ENCODE peak calls at places on chromosomes 12 and 14, in four cellular contexts. E is SK-N-SH, W is GM12878, N is K562. S is an unnamed sample.

GRCh38 chr12:121796855-121797751 is 3.6 kb upstream of the RHOF start:
- DNase-seq in E (peak; percentile 82), N (peak; percentile 98), W (no peak), S (peak; percentile 79)

GRCh38 chr12:81329088-81329487 is 251.2 kb downstream of the ACSS3 start:
- DNase-seq in E (no peak), N (no peak), W (no peak), S (peak; percentile 15)

GRCh38 chr12:130633771-130634170 is 82.3 kb downstream of the RIMBP2 start:
- DNase-seq in E (peak; percentile 81), N (no peak), W (no peak), S (peak; percentile 61)

GRCh38 chr12:105330938-105331804 is 680 bp downstream of the C12orf75 start:
- DNase-seq in W (no peak), N (no peak), E (no peak), S (no peak)

GRCh38 chr12:92736605-92737004 is 33.8 kb downstream of the PLEKHG7 start:
- DNase-seq in N (no peak), W (no peak), E (no peak), S (no peak)

GRCh38 chr14:29039171-29039570 is 272.6 kb downstream of the FOXG1 start:
- DNase-seq in E (no peak), N (no peak), W (no peak), S (no peak)

GRCh38 chr14:95043314-95043713 is 114.0 kb downstream of the DICER1 start:
- DNase-seq in W (no peak), N (no peak), E (no peak), S (peak; percentile 16)

GRCh38 chr14:68727315-68728078 is 65.4 kb downstream of the ZFP36L1 start:
- DNase-seq in W (no peak), N (peak; percentile 80), E (no peak), S (no peak)

GRCh38 chr12:115895247-115895646 is 382.2 kb downstream of the MED13L start:
- DNase-seq in N (peak; percentile 12), E (no peak), W (no peak), S (no peak)

GRCh38 chr14:23433457-23433856 is 2.0 kb downstream of the MYH7 start:
- DNase-seq in E (no peak), N (no peak), W (no peak), S (no peak)

GRCh38 chr12:56695327-56696101 is 7.4 kb upstream of the PTGES3 start:
- DNase-seq in W (no peak), E (no peak), N (peak; percentile 63), S (no peak)

GRCh38 chr14:69288001-69288771 is 28.2 kb downstream of the GALNT16 start:
- DNase-seq in N (peak; percentile 23), E (peak; percentile 50), W (no peak), S (no peak)

GRCh38 chr14:69002069-69002468 is 23.0 kb upstream of the ACTN1 start:
- DNase-seq in E (no peak), W (no peak), N (peak; percentile 51), S (no peak)

GRCh38 chr14:103123128-103123633 is at the start of gene TNFAIP2:
- DNase-seq in N (peak; percentile 57), E (no peak), W (no peak), S (no peak)

GRCh38 chr12:19055589-19055988 is 73.9 kb upstream of the PLEKHA5 start:
- DNase-seq in W (no peak), N (no peak), E (no peak), S (no peak)

GRCh38 chr14:102916347-102917055 is 6.0 kb upstream of the AMN start:
- DNase-seq in E (no peak), N (no peak), W (no peak), S (no peak)

GRCh38 chr12:1576410-1577240 is 17.8 kb downstream of the FBXL14 start:
- DNase-seq in E (peak; percentile 37), N (peak; percentile 80), W (no peak), S (no peak)

GRCh38 chr12:70711831-70712230 is 74.6 kb upstream of the PTPRB start:
- DNase-seq in N (no peak), E (no peak), W (no peak), S (no peak)

GRCh38 chr12:8692573-8692972 is 5.2 kb upstream of the RIMKLB start:
- DNase-seq in W (no peak), E (peak; percentile 56), N (peak; percentile 51), S (peak; percentile 46)

GRCh38 chr12:113373966-113374365 is 15.6 kb downstream of the PLBD2 start:
- DNase-seq in W (no peak), N (no peak), E (no peak), S (no peak)

GRCh38 chr12:114355389-114356088 is 50.4 kb downstream of the TBX5 start:
- DNase-seq in E (peak; percentile 19), N (no peak), W (no peak), S (peak; percentile 87)

GRCh38 chr12:62749586-62749985 is 185.4 kb downstream of the PPM1H start:
- DNase-seq in N (no peak), E (no peak), W (no peak), S (no peak)

GRCh38 chr12:1935242-1935641 is 16.8 kb upstream of the CACNA2D4 start:
- DNase-seq in N (no peak), E (peak; percentile 7), W (no peak), S (peak; percentile 33)

GRCh38 chr14:68306265-68306933 is 486.5 kb downstream of the ZFP36L1 start:
- DNase-seq in E (no peak), W (peak; percentile 96), N (no peak), S (no peak)

GRCh38 chr12:40300490-40300889 is 75.7 kb downstream of the LRRK2 start:
- DNase-seq in E (no peak), N (no peak), W (no peak), S (no peak)

GRCh38 chr12:101459642-101460346 is 15.3 kb upstream of the SPIC start:
- DNase-seq in N (peak; percentile 12), E (no peak), W (no peak), S (no peak)

GRCh38 chr14:35416108-35416750 is 11.7 kb upstream of the NFKBIA start:
- DNase-seq in N (no peak), W (peak; percentile 75), E (no peak), S (no peak)

GRCh38 chr14:25006961-25007795 is 42.8 kb downstream of the STXBP6 start:
- DNase-seq in N (peak; percentile 18), E (no peak), W (no peak), S (no peak)

GRCh38 chr12:28939427-28939826 is 209.7 kb upstream of the FAR2 start:
- DNase-seq in W (no peak), E (no peak), N (no peak), S (no peak)

GRCh38 chr12:26833692-26834168 is 736 bp upstream of the ITPR2 start:
- DNase-seq in W (no peak), E (peak; percentile 50), N (peak; percentile 28), S (peak; percentile 61)

GRCh38 chr12:47576256-47576655 is 129.6 kb downstream of the RPAP3 start:
- DNase-seq in N (no peak), W (no peak), E (no peak), S (no peak)

GRCh38 chr12:111034911-111035577 is 114.7 kb upstream of the MYL2 start:
- DNase-seq in E (peak; percentile 68), N (no peak), W (no peak), S (peak; percentile 76)

DNA sequence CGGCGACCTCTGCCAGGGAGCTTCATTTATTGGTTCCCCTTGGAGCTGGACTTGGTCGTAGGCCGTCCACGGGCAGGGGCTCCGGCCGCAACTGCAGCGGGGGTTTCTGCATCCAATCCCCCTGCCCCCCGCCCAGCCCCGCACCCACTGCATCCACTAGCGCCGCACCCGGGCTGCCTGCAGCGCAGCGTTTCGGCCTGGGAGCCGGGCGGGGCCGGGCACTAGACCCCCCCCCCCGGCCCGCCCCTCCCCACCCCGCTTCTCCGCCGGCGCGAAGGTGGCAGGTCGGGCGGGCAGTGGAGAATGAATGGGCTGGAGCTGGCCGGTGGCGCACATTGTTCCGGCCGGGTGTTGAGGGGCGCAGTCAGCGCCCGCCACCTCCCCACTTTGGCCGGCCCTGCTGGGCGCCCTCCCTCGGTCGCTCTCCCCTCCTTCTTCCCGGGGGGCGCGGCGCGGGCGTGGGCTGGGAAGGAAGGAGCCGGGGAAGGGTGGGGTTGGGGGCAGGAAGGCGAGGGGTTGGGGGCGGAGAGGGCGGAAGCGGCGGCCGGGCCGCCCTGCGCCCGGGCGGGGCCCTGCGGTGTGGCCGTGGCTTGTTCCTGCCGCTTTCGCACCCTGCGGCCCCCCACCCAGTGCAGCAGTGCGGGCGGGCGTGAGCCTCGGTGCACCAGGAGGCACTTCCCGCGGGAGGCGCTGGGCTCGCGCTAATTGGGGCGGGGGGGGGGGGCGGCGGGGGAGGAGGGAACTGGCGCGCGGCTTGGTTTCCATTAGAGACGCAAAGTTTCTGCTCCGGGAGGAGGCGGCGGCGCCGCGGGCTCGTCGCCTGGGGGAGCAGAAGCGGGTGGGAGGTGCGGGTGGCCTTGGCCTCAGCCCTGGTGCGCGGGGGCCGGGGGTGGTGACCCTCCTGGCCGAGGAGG is 829 bp downstream of the CALM1 start:
- DNase-seq in W (no peak), N (peak; percentile 63), E (peak; percentile 86), S (peak; percentile 65)
- H3K4me2 ChIP-seq in W (peak overlapping the region; percentile 86), N (peak overlapping the region; percentile 90), E (peak overlapping the region; percentile 98), S (peak overlapping the region; percentile 100)

GRCh38 chr14:76169776-76170175 is 18.1 kb downstream of the GPATCH2L start:
- DNase-seq in E (no peak), W (no peak), N (no peak), S (no peak)
- TF ChIP-seq NRF1 in E (no peak), W (no peak), N (no peak), S (no peak)

GRCh38 chr12:15705606-15706005 is 83.6 kb downstream of the EPS8 start:
- DNase-seq in E (no peak), W (no peak), N (no peak), S (no peak)
- TF ChIP-seq MAX in E (no peak), W (no peak), N (no peak), S (no peak)

GRCh38 chr12:42812086-42812485 is 222.5 kb upstream of the PRICKLE1 start:
- DNase-seq in W (no peak), N (no peak), E (no peak), S (no peak)
- H3K4me2 ChIP-seq in W (no peak overlapping the region), N (no peak overlapping the region), E (no peak overlapping the region), S (no peak overlapping the region)

GRCh38 chr12:124517260-124518050 is 50.0 kb downstream of the NCOR2 start:
- DNase-seq in E (peak; percentile 92), N (no peak), W (no peak), S (no peak)
- TF ChIP-seq NRF1 in E (no peak), N (no peak), W (no peak), S (no peak)

GRCh38 chr12:32534698-32535097 is 135.3 kb downstream of the FGD4 start:
- DNase-seq in W (no peak), N (no peak), E (no peak), S (no peak)

GRCh38 chr12:32533971-32534590 is 134.7 kb downstream of the FGD4 start:
- DNase-seq in N (peak; percentile 4), E (peak; percentile 36), W (no peak), S (no peak)

GRCh38 chr12:32535260-32535999 is 136.1 kb downstream of the FGD4 start:
- DNase-seq in W (no peak), E (peak; percentile 81), N (peak; percentile 16), S (no peak)

GRCh38 chr12:32532415-32532814 is 133.1 kb downstream of the FGD4 start:
- DNase-seq in E (no peak), N (no peak), W (no peak), S (no peak)

DNA sequence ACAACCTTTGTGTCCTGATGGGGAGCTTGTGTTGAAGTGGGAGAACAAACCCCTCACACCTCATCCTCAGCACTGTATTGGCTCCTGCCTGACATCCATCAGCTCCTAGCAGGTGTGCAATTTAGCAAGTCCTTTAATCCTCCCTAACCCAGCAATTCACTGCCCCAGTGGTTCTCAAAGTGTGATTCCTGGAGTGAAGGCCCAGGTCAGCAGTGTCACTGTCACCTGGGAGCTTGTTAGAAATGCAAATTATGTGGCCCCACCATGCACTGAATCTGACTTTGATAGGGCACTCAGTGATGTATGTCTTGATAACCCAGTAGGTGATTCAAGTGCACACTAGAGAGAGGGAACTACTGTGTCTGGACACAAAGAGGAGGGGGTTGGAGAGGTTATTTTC is 133.6 kb downstream of the FGD4 start:
- DNase-seq in N (no peak), E (no peak), W (no peak), S (no peak)
- TF ChIP-seq MAX in N (no peak), E (no peak), W (no peak), S (no peak)